ENCODE peak calls at places on chromosomes 7 and 10, in six cellular contexts. W is GM23338, K is AG04449, E is colonic mucosa, G is AG04450, F is hepatocyte. T is an unnamed sample.

GRCh38 chr7:149284343-149284742 is 22.3 kb downstream of the ZNF783 start:
- DNase-seq in W (peak), K (no peak), E (no peak), G (no peak), F (no peak), T (peak)

GRCh38 chr10:22791655-22792054 is 77.3 kb upstream of the PIP4K2A start:
- DNase-seq in W (no peak), K (no peak), E (no peak), G (no peak), F (no peak), T (no peak)

GRCh38 chr7:2698581-2699288 is 10.7 kb downstream of the AMZ1 start:
- DNase-seq in W (no peak), K (no peak), E (no peak), G (no peak), F (no peak), T (peak)

GRCh38 chr7:151700621-151701185 is 176.2 kb downstream of the PRKAG2 start:
- DNase-seq in W (no peak), K (no peak), E (no peak), G (no peak), F (no peak), T (no peak)

GRCh38 chr7:66306243-66306642 is 101.1 kb downstream of the TPST1 start:
- DNase-seq in W (no peak), K (no peak), E (no peak), G (no peak), F (no peak), T (no peak)

GRCh38 chr7:139745330-139746143 is 32.3 kb downstream of the HIPK2 start:
- DNase-seq in W (no peak), K (no peak), E (no peak), G (no peak), F (no peak), T (no peak)

GRCh38 chr10:19767876-19768275 is 48.4 kb upstream of the PLXDC2 start:
- DNase-seq in W (peak), K (no peak), E (no peak), G (no peak), F (no peak), T (no peak)

GRCh38 chr10:29688230-29688634 is 53.5 kb upstream of the SVIL start:
- DNase-seq in W (peak), K (no peak), E (no peak), G (no peak), F (no peak), T (no peak)

GRCh38 chr10:96830511-96831199 is 1.4 kb upstream of the LCOR start:
- DNase-seq in W (peak), K (no peak), E (peak), G (no peak), F (peak), T (peak)

GRCh38 chr7:33185786-33186185 is 56.4 kb downstream of the BBS9 start:
- DNase-seq in W (peak), K (no peak), E (no peak), G (peak), F (peak), T (peak)

GRCh38 chr10:110977662-110978061 is 58.3 kb downstream of the SHOC2 start:
- DNase-seq in W (no peak), K (peak), E (no peak), G (no peak), F (no peak), T (no peak)

GRCh38 chr10:13462551-13462950 is 66.3 kb downstream of the BEND7 start:
- DNase-seq in W (no peak), K (no peak), E (no peak), G (no peak), F (no peak), T (no peak)

GRCh38 chr7:93906267-93906666 is at the start of gene GNGT1:
- DNase-seq in W (no peak), K (no peak), E (no peak), G (no peak), F (no peak), T (no peak)

GRCh38 chr7:134505856-134506255 is 21.5 kb upstream of the AKR1B10 start:
- DNase-seq in W (no peak), K (no peak), E (no peak), G (no peak), F (no peak), T (no peak)

GRCh38 chr7:70935854-70936253 is 196.1 kb upstream of the GALNT17 start:
- DNase-seq in W (no peak), K (no peak), E (no peak), G (no peak), F (no peak), T (no peak)

GRCh38 chr10:48455392-48456151 is 149.1 kb downstream of the MAPK8 start:
- DNase-seq in W (no peak), K (no peak), E (peak), G (no peak), F (no peak), T (no peak)

GRCh38 chr7:94647295-94647694 is 8.6 kb downstream of the SGCE start:
- DNase-seq in W (peak), K (no peak), E (no peak), G (no peak), F (no peak), T (no peak)

GRCh38 chr7:154795437-154795836 is 207.5 kb downstream of the PAXIP1 start:
- DNase-seq in W (no peak), K (no peak), E (no peak), G (no peak), F (no peak), T (no peak)

GRCh38 chr10:85646312-85646711 is 720.3 kb downstream of the GRID1 start:
- DNase-seq in W (no peak), K (no peak), E (no peak), G (no peak), F (peak), T (no peak)

GRCh38 chr10:94293344-94293743 is 69.4 kb downstream of the NOC3L start:
- DNase-seq in W (no peak), K (no peak), E (no peak), G (no peak), F (peak), T (no peak)

GRCh38 chr7:112362796-112363195 is 87.5 kb upstream of the IFRD1 start:
- DNase-seq in W (peak), K (no peak), E (no peak), G (no peak), F (no peak), T (no peak)

GRCh38 chr7:80630611-80631010 is 7.8 kb upstream of the CD36 start:
- DNase-seq in W (no peak), K (no peak), E (no peak), G (no peak), F (peak), T (no peak)

GRCh38 chr10:43461950-43462349 is 25.0 kb downstream of the ZNF487 start:
- DNase-seq in W (peak), K (peak), E (peak), G (peak), F (peak), T (peak)

GRCh38 chr7:28804990-28805389 is 153.1 kb downstream of the TRIL start:
- DNase-seq in W (no peak), K (peak), E (no peak), G (peak), F (no peak), T (no peak)

GRCh38 chr7:138962561-138963270 is 18.5 kb downstream of the KIAA1549 start:
- DNase-seq in W (no peak), K (no peak), E (no peak), G (no peak), F (no peak), T (no peak)

GRCh38 chr7:71198887-71199286 is 66.9 kb downstream of the GALNT17 start:
- DNase-seq in W (no peak), K (no peak), E (no peak), G (no peak), F (peak), T (no peak)

GRCh38 chr7:28106316-28106957 is 74.2 kb downstream of the JAZF1 start:
- DNase-seq in W (no peak), K (peak), E (no peak), G (peak), F (no peak), T (no peak)

GRCh38 chr7:51160990-51161615 is 155.5 kb downstream of the COBL start:
- DNase-seq in W (peak), K (peak), E (peak), G (peak), F (peak), T (peak)

GRCh38 chr7:51162724-51163329 is 153.8 kb downstream of the COBL start:
- DNase-seq in W (peak), K (peak), E (peak), G (peak), F (peak), T (peak)

GRCh38 chr7:51160411-51160810 is 156.2 kb downstream of the COBL start:
- DNase-seq in W (no peak), K (no peak), E (no peak), G (no peak), F (no peak), T (no peak)

GRCh38 chr7:51158742-51159441 is 157.7 kb downstream of the COBL start:
- DNase-seq in W (peak), K (no peak), E (no peak), G (no peak), F (no peak), T (no peak)

GRCh38 chr7:51161937-51162336 is 154.7 kb downstream of the COBL start:
- DNase-seq in W (no peak), K (no peak), E (no peak), G (no peak), F (no peak), T (no peak)
- TF ChIP-seq CTCF in W (no peak), K (no peak), E (no peak), G (no peak), F (no peak), T (no peak)

DNA sequence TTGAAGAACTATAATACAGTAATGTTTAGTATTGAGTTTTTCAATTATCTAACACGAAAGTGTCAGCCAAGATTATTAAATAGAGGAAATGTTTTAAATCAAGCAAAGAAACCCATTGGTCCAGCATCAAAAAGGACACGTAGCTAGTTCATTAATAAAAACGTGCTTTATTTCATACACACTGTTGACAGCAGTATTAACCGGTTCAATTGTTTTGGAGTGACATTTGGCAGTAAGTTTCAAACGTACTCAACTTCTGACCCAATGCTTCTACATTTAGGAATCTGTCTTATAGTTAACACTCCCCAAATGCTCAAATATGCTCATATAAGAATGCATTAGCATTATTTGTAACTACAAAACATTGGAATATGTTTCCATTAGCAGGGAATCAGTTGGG is 41.3 kb downstream of the SLC16A12 start:
- DNase-seq in W (no peak), K (no peak), E (no peak), G (no peak), F (no peak), T (no peak)
- TF ChIP-seq CTCF in W (no peak), K (no peak), E (no peak), G (no peak), F (no peak), T (no peak)

GRCh38 chr10:354901-355617 is 219.8 kb downstream of the ZMYND11 start:
- DNase-seq in W (no peak), K (no peak), E (no peak), G (no peak), F (no peak), T (no peak)

GRCh38 chr10:357201-357950 is 222.1 kb downstream of the ZMYND11 start:
- DNase-seq in W (no peak), K (no peak), E (no peak), G (no peak), F (no peak), T (no peak)

GRCh38 chr10:359762-360161 is 224.5 kb downstream of the ZMYND11 start:
- DNase-seq in W (no peak), K (no peak), E (no peak), G (no peak), F (no peak), T (no peak)

GRCh38 chr10:359093-359492 is 223.8 kb downstream of the ZMYND11 start:
- DNase-seq in W (no peak), K (no peak), E (no peak), G (no peak), F (no peak), T (no peak)

GRCh38 chr10:356452-356851 is 221.2 kb downstream of the ZMYND11 start:
- DNase-seq in W (no peak), K (no peak), E (no peak), G (no peak), F (no peak), T (peak)
- TF ChIP-seq CTCF in W (no peak), K (no peak), E (no peak), G (no peak), F (no peak), T (peak)

GRCh38 chr7:38909870-38910269 is 879 bp upstream of the VPS41 start:
- DNase-seq in W (no peak), K (no peak), E (no peak), G (no peak), F (no peak), T (no peak)
- TF ChIP-seq CTCF in W (peak), K (no peak), E (no peak), G (no peak), F (no peak), T (peak)

GRCh38 chr10:101290415-101290814 is 61.2 kb upstream of the LBX1 start:
- DNase-seq in W (no peak), K (no peak), E (no peak), G (no peak), F (no peak), T (no peak)

GRCh38 chr10:101286248-101287046 is 57.2 kb upstream of the LBX1 start:
- DNase-seq in W (no peak), K (no peak), E (no peak), G (no peak), F (no peak), T (no peak)

GRCh38 chr10:101289541-101289940 is 60.3 kb upstream of the LBX1 start:
- DNase-seq in W (no peak), K (no peak), E (no peak), G (no peak), F (no peak), T (no peak)

GRCh38 chr10:101287183-101287830 is 58.0 kb upstream of the LBX1 start:
- DNase-seq in W (no peak), K (no peak), E (no peak), G (no peak), F (no peak), T (no peak)

GRCh38 chr10:101287922-101288638 is 58.8 kb upstream of the LBX1 start:
- DNase-seq in W (peak), K (no peak), E (no peak), G (no peak), F (no peak), T (peak)
- TF ChIP-seq CTCF in W (peak), K (peak), E (no peak), G (peak), F (peak), T (peak)

DNA sequence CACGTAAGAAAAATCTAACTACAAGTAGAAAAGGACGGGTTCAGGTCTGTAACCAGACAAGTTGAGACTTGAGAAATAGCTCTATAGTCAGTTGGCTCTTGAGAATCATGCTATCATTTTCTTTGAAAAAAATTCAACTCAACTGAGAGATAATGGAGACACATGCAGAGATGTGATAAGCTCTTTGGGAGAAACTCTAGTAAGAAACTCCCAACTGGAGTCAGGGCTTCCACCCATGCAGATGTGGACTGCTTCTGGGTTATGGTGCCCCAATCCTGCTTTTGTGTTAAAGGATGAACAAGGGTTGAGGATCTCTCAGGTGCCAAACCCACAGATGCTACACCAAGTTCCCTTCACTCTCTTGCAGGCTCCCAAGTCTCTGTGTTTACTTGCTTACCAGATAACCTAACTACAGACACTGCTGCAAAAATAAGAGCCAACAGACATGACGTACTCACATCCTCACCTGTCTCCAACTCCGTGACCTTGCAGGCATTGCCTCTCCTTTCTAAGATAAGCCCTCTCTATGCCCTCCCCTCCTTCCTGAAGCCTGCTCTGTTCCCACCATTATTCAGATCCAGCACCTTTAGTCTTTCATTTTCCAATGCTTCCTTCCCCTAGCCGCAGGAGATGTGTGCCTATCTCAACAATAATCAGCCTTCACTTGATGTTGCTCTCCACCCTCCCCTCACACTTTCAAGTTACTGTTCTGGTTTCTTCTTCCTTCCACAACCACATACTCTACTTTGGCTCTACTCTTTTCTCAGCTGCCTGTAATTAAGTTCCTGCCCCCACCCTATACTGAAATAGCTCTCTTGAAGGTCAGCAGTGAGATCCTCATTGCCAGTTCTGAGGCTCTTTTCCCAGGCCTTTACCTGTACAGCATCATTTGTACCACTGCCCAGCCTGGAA is 130.0 kb downstream of the ICA1 start:
- DNase-seq in W (no peak), K (no peak), E (no peak), G (no peak), F (no peak), T (no peak)
- TF ChIP-seq CTCF in W (no peak), K (no peak), E (no peak), G (no peak), F (no peak), T (no peak)

GRCh38 chr10:124524991-124525653 is 63.5 kb downstream of the LHPP start:
- DNase-seq in W (no peak), K (no peak), E (no peak), G (no peak), F (peak), T (no peak)
- TF ChIP-seq CTCF in W (no peak), K (no peak), E (no peak), G (no peak), F (no peak), T (no peak)

DNA sequence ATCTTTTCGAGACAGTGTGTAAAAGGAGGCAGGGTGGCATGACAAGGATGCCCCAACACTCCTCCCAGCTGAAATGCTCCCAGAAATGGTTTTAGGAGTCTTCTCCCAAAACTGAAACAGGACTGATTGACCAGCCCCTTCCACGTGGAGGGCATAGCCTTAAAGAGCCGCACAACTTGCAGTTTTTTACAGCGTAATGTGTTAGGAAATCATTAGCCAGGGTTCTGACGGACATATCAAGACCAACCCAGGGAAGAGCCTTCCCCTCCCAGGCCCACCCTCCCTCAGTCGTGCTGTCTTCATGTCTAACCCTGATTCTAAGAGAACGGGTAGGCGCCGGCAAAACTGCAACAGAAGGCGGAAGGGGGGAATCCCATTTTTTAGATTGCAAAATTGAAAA is 224.5 kb downstream of the TNS3 start:
- DNase-seq in W (no peak), K (no peak), E (peak), G (no peak), F (peak), T (no peak)
- TF ChIP-seq CTCF in W (no peak), K (no peak), E (no peak), G (no peak), F (no peak), T (no peak)

GRCh38 chr7:107048783-107049418 is 4.4 kb downstream of the PRKAR2B start:
- DNase-seq in W (no peak), K (no peak), E (no peak), G (no peak), F (no peak), T (no peak)
- TF ChIP-seq CTCF in W (no peak), K (no peak), E (no peak), G (no peak), F (no peak), T (peak)